ENCODE peak calls at places on chromosomes 4 and X, in nine cellular contexts. A is fibroblast of lung, J is gastrocnemius medialis, M is fibroblast of mammary gland, Y is neural progenitor cell, D is kidney, P is IMR-90, U is AG04449, L is heart right ventricle. H is an unnamed sample.

GRCh38 chr4:34953145-34953799 is 1291.0 kb downstream of the ARAP2 start:
- DNase-seq in A (no peak), J (no peak), M (no peak), Y (peak), D (no peak), P (no peak), U (no peak), L (no peak), H (no peak)

GRCh38 chr4:8791609-8792008 is 80.0 kb downstream of the HMX1 start:
- DNase-seq in A (no peak), J (no peak), M (no peak), Y (no peak), D (no peak), P (no peak), U (no peak), L (no peak), H (no peak)

GRCh38 chr4:34193451-34194154 is 2050.7 kb downstream of the ARAP2 start:
- DNase-seq in A (peak), J (no peak), M (peak), Y (no peak), D (no peak), P (peak), U (no peak), L (no peak), H (peak)

GRCh38 chrX:64885850-64886249 is 90.4 kb downstream of the ZC4H2 start:
- DNase-seq in A (no peak), J (no peak), M (no peak), Y (peak), D (no peak), P (no peak), U (no peak), L (no peak), H (no peak)

GRCh38 chr4:39305902-39306677 is 60.1 kb downstream of the RFC1 start:
- DNase-seq in A (peak), J (no peak), M (peak), Y (no peak), D (no peak), P (no peak), U (no peak), L (no peak), H (no peak)

GRCh38 chr4:142095886-142096605 is 459.7 kb downstream of the IL15 start:
- DNase-seq in A (peak), J (peak), M (peak), Y (no peak), D (no peak), P (peak), U (peak), L (no peak), H (peak)

GRCh38 chr4:164095313-164096110 is 601.0 kb downstream of the TMA16 start:
- DNase-seq in A (no peak), J (no peak), M (no peak), Y (no peak), D (no peak), P (no peak), U (no peak), L (no peak), H (peak)

GRCh38 chr4:104747635-104748034 is 252.9 kb upstream of the CXXC4 start:
- DNase-seq in A (peak), J (no peak), M (peak), Y (no peak), D (no peak), P (no peak), U (no peak), L (no peak), H (no peak)

GRCh38 chr4:143021384-143021783 is 163.3 kb upstream of the USP38 start:
- DNase-seq in A (no peak), J (no peak), M (no peak), Y (no peak), D (no peak), P (no peak), U (no peak), L (no peak), H (no peak)

GRCh38 chr4:8920969-8921368 is 49.3 kb upstream of the HMX1 start:
- DNase-seq in A (no peak), J (no peak), M (no peak), Y (no peak), D (peak), P (no peak), U (no peak), L (no peak), H (no peak)

GRCh38 chrX:51336584-51336983 is 4.0 kb downstream of the NUDT10 start:
- DNase-seq in A (peak), J (no peak), M (peak), Y (peak), D (no peak), P (peak), U (no peak), L (no peak), H (peak)

GRCh38 chr4:13344216-13344615 is 139.9 kb downstream of the RAB28 start:
- DNase-seq in A (no peak), J (no peak), M (no peak), Y (no peak), D (no peak), P (no peak), U (no peak), L (no peak), H (no peak)

GRCh38 chrX:133786382-133786781 is 199.0 kb downstream of the GPC3 start:
- DNase-seq in A (no peak), J (no peak), M (no peak), Y (no peak), D (no peak), P (no peak), U (no peak), L (no peak), H (no peak)

GRCh38 chrX:30313322-30313721 is 4.1 kb upstream of the NR0B1 start:
- DNase-seq in A (no peak), J (no peak), M (no peak), Y (no peak), D (no peak), P (no peak), U (no peak), L (no peak), H (no peak)

GRCh38 chrX:30312858-30313257 is 3.7 kb upstream of the NR0B1 start:
- DNase-seq in A (no peak), J (no peak), M (no peak), Y (no peak), D (no peak), P (no peak), U (no peak), L (no peak), H (no peak)

GRCh38 chrX:30317308-30317707 is 8.1 kb upstream of the NR0B1 start:
- DNase-seq in A (no peak), J (no peak), M (peak), Y (no peak), D (no peak), P (no peak), U (no peak), L (no peak), H (no peak)
- H3K4me3 ChIP-seq in A (no peak), J (no peak), M (no peak), Y (no peak), D (no peak), P (no peak), U (no peak), L (no peak), H (no peak)

GRCh38 chr4:2412885-2413716 is 5.3 kb downstream of the ZFYVE28 start:
- DNase-seq in A (peak), J (peak), M (peak), Y (peak), D (peak), P (peak), U (peak), L (peak), H (peak)
- TF ChIP-seq CTCF in A (peak), J (peak), M (peak), Y (peak), D (peak), P (peak), U (peak), L (no peak), H (peak)

DNA sequence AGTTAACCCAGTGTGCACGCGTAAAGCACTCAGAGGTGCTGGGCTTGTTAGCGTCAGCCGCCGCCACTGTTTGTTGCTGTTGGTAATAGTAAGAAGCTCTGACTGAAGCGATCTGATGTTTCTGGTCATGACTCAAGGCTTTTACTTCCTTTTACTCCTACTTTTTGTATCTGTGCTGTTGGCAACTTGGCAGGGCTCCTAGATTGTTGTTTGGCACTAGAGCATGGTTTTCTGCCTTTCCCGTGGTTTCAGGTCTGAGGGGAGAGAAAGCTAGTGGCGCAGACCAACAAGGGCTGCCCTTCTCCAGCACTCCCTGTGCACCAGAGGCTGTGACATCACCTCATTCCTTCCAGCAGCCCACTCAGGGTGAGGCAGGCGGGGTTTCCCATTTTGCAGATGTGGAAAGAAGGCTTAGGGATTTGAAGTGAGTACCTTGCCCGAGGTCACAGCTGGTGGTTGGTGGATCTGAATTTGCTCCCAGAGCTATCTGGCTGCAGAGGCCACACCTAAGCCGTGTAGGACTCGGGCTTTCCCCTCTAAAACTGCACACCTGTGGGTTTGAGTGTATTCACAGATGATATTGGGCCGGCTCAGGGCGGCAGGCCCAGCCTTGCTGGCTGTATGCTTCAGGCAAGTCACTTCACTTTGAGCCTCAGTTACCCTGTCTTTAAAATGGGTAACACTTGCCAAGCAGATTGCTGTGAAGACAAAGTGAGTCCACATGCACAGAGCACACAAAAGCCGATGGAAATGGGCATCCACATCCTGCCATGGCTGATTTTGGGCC is 51.2 kb upstream of the TADA2B start:
- DNase-seq in A (peak), J (no peak), M (peak), Y (no peak), D (no peak), P (peak), U (peak), L (no peak), H (peak)
- H3K4me3 ChIP-seq in A (no peak), J (no peak), M (peak), Y (no peak), D (no peak), P (no peak), U (no peak), L (no peak), H (peak)

GRCh38 chr4:176529574-176529973 is 209.8 kb downstream of the SPCS3 start:
- DNase-seq in A (no peak), J (no peak), M (no peak), Y (no peak), D (no peak), P (no peak), U (no peak), L (no peak), H (no peak)

GRCh38 chr4:176538217-176538925 is 218.6 kb downstream of the SPCS3 start:
- DNase-seq in A (peak), J (no peak), M (peak), Y (no peak), D (no peak), P (peak), U (peak), L (no peak), H (peak)

GRCh38 chr4:176539091-176539784 is 219.5 kb downstream of the SPCS3 start:
- DNase-seq in A (peak), J (no peak), M (no peak), Y (no peak), D (no peak), P (peak), U (no peak), L (no peak), H (no peak)

GRCh38 chr4:176539785-176540175 is 220.0 kb downstream of the SPCS3 start:
- DNase-seq in A (peak), J (no peak), M (no peak), Y (no peak), D (no peak), P (peak), U (no peak), L (no peak), H (peak)

GRCh38 chr4:176534566-176534965 is 214.8 kb downstream of the SPCS3 start:
- DNase-seq in A (peak), J (no peak), M (peak), Y (no peak), D (no peak), P (peak), U (peak), L (no peak), H (peak)
- TF ChIP-seq CTCF in A (no peak), J (no peak), M (no peak), Y (no peak), D (no peak), P (no peak), U (no peak), L (no peak), H (no peak)

GRCh38 chrX:25019707-25020390 is 4.1 kb upstream of the ARX start:
- DNase-seq in A (no peak), J (no peak), M (no peak), Y (peak), D (no peak), P (no peak), U (no peak), L (no peak), H (no peak)

GRCh38 chrX:25022499-25023325 is 6.9 kb upstream of the ARX start:
- DNase-seq in A (no peak), J (no peak), M (no peak), Y (peak), D (no peak), P (no peak), U (no peak), L (no peak), H (no peak)

GRCh38 chrX:25018682-25019081 is 2.9 kb upstream of the ARX start:
- DNase-seq in A (no peak), J (no peak), M (no peak), Y (no peak), D (no peak), P (no peak), U (no peak), L (no peak), H (no peak)

GRCh38 chrX:25021132-25021498 is 5.3 kb upstream of the ARX start:
- DNase-seq in A (no peak), J (no peak), M (no peak), Y (no peak), D (no peak), P (no peak), U (no peak), L (no peak), H (no peak)

DNA sequence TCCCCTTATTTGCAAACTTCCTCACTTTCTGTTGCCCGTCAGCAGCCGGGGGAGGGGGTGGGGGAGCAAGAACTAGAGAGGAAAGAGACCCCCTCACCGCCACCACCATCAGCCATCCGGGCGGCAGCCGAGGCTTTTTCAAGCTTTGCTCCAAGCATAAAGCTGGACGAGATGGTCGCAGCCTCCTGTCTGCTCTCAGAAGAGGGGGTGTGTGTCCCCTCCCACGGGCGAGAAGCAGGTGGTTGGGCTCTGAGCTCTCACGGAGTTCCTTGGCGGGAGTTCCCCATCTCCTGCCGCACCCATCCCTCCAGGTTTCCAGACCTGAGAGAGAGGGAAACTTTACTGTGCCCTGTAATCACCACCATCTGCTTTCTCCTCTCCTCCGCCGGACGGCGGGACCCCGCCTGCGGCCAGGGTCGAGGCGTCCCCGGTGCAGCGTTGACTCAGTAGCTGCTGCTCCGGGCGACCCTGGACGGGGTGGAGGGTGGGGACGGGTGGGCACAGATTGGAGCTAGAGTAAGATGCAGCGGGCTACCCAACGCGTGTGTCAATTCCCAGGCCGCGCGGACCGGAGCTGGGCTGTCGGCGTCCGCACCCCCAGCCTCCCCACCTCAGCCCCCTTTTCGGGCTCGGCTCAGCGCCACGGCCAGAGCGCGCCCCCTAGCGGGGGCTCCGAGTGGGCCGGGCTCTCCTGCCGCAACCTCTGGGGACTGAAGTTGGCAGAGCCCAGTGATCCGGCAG is 4.8 kb upstream of the ARX start:
- DNase-seq in A (no peak), J (no peak), M (no peak), Y (peak), D (no peak), P (no peak), U (no peak), L (no peak), H (no peak)
- H3K4me3 ChIP-seq in A (no peak), J (no peak), M (no peak), Y (peak), D (no peak), P (no peak), U (no peak), L (no peak), H (no peak)